ENCODE peak calls at places on chromosomes 13 and 19, in eight cellular contexts. I is body of pancreas, M is ovary, O is tibial nerve, K is right lobe of liver, B is breast epithelium, C is K562, G is Peyer's patch. T is an unnamed sample.

GRCh38 chr13:78589206-78589605 is 14.1 kb downstream of the POU4F1 start:
- DNase-seq in I (no peak), M (no peak), O (no peak), K (peak; percentile 51), B (no peak), C (no peak), G (no peak), T (no peak)

GRCh38 chr19:58326501-58326913 is 287 bp upstream of the ZSCAN22 start:
- DNase-seq in I (no peak), M (no peak), O (no peak), K (no peak), B (no peak), C (no peak), G (no peak), T (no peak)

GRCh38 chr13:87777395-87777794 is 106.2 kb downstream of the SLITRK5 start:
- DNase-seq in I (no peak), M (no peak), O (no peak), K (no peak), B (no peak), C (no peak), G (no peak), T (no peak)

GRCh38 chr19:362154-362553 is 17.6 kb upstream of the MIER2 start:
- DNase-seq in I (no peak), M (peak; percentile 6), O (no peak), K (no peak), B (no peak), C (no peak), G (no peak), T (no peak)

GRCh38 chr13:40895715-40896184 is 106.3 kb downstream of the SLC25A15 start:
- DNase-seq in I (peak; percentile 8), M (no peak), O (no peak), K (no peak), B (no peak), C (no peak), G (no peak), T (no peak)

GRCh38 chr19:46489445-46490272 is 6.0 kb downstream of the PNMA8B start:
- DNase-seq in I (peak; percentile 38), M (peak; percentile 71), O (peak; percentile 33), K (peak; percentile 50), B (no peak), C (peak; percentile 57), G (no peak), T (no peak)

GRCh38 chr13:30340367-30341184 is 33.2 kb upstream of the KATNAL1 start:
- DNase-seq in I (peak; percentile 50), M (peak; percentile 81), O (no peak), K (peak; percentile 64), B (no peak), C (peak; percentile 68), G (no peak), T (peak; percentile 78)

GRCh38 chr19:10043286-10043927 is 30.1 kb downstream of the RDH8 start:
- DNase-seq in I (no peak), M (no peak), O (no peak), K (no peak), B (no peak), C (no peak), G (no peak), T (no peak)

GRCh38 chr19:38317104-38317612 is 1.4 kb upstream of the YIF1B start:
- DNase-seq in I (no peak), M (no peak), O (no peak), K (no peak), B (no peak), C (peak; percentile 91), G (peak; percentile 59), T (no peak)

GRCh38 chr13:58960909-58961308 is 1202.8 kb downstream of the DIAPH3 start:
- DNase-seq in I (no peak), M (no peak), O (no peak), K (no peak), B (no peak), C (no peak), G (no peak), T (no peak)

GRCh38 chr19:57110592-57111328 is 9.0 kb upstream of the USP29 start:
- DNase-seq in I (no peak), M (no peak), O (no peak), K (no peak), B (no peak), C (no peak), G (no peak), T (no peak)

GRCh38 chr19:23254141-23254910 is 4.1 kb upstream of the ZNF724 start:
- DNase-seq in I (no peak), M (no peak), O (no peak), K (no peak), B (no peak), C (no peak), G (no peak), T (no peak)

GRCh38 chr19:40420766-40421467 is 4.9 kb downstream of the SERTAD1 start:
- DNase-seq in I (peak; percentile 97), M (peak; percentile 96), O (peak; percentile 87), K (peak; percentile 96), B (peak; percentile 95), C (peak; percentile 82), G (peak; percentile 83), T (peak; percentile 98)

GRCh38 chr19:5062195-5062594 is 93.3 kb downstream of the KDM4B start:
- DNase-seq in I (no peak), M (no peak), O (no peak), K (no peak), B (no peak), C (no peak), G (no peak), T (no peak)

GRCh38 chr19:5062799-5063198 is 93.9 kb downstream of the KDM4B start:
- DNase-seq in I (no peak), M (no peak), O (no peak), K (no peak), B (no peak), C (no peak), G (no peak), T (no peak)

GRCh38 chr19:5059767-5060166 is 90.9 kb downstream of the KDM4B start:
- DNase-seq in I (no peak), M (no peak), O (no peak), K (no peak), B (no peak), C (no peak), G (no peak), T (no peak)

GRCh38 chr19:5059191-5059579 is 90.3 kb downstream of the KDM4B start:
- DNase-seq in I (no peak), M (no peak), O (no peak), K (no peak), B (no peak), C (no peak), G (no peak), T (no peak)

GRCh38 chr19:5060591-5061339 is 91.9 kb downstream of the KDM4B start:
- DNase-seq in I (no peak), M (no peak), O (no peak), K (peak; percentile 67), B (no peak), C (no peak), G (no peak), T (peak; percentile 55)
- TF ChIP-seq POLR2A in I (no peak), M (no peak), O (no peak), K (no peak), B (no peak), C (no peak), G (no peak), T (no peak)

GRCh38 chr19:33311326-33311682 is 9.0 kb upstream of the CEBPA start:
- DNase-seq in I (peak; percentile 70), M (no peak), O (no peak), K (peak; percentile 76), B (no peak), C (no peak), G (no peak), T (peak; percentile 63)
- TF ChIP-seq CTCF in I (peak; percentile 72), M (no peak), O (no peak), K (peak; percentile 72), B (no peak), C (peak; percentile 67), G (peak; percentile 65), T (no peak)

DNA sequence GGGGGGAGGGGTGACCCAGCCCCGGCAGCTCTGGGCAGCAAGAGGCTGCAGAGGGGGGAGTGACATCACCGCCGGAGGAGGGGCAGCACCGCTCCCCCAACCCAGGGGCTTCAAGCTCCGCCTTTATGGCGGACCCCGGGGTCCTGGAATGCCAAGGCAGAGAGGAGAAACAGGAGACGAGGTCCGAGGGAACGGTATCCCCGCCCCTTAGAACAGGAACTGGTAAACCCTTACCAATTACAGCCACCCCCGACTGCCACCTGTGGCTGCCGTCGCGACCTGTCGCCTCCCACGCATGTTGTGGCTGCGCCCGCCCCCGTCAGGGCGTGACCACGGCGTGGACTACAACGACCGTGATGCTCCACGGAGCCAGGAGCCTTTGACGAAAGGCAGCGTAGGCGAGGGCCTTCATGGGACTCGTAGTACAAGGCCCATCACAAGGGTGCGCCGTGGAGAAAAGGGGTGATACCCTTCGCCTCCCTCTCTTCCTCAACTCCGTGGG is 4.1 kb upstream of the KCNC3 start:
- DNase-seq in I (peak; percentile 95), M (peak; percentile 44), O (peak; percentile 45), K (peak; percentile 94), B (peak; percentile 94), C (peak; percentile 76), G (peak; percentile 92), T (peak; percentile 76)
- TF ChIP-seq POLR2A in I (peak; percentile 59), M (no peak), O (no peak), K (peak; percentile 1), B (peak; percentile 51), C (no peak), G (no peak), T (no peak)

GRCh38 chr19:6499052-6499790 is 2.9 kb downstream of the TUBB4A start:
- DNase-seq in I (no peak), M (no peak), O (no peak), K (no peak), B (no peak), C (peak; percentile 8), G (no peak), T (no peak)

GRCh38 chr19:6500837-6501739 is 1.0 kb downstream of the TUBB4A start:
- DNase-seq in I (no peak), M (no peak), O (no peak), K (no peak), B (no peak), C (no peak), G (no peak), T (no peak)

GRCh38 chr19:6498294-6499036 is 3.6 kb downstream of the TUBB4A start:
- DNase-seq in I (no peak), M (no peak), O (no peak), K (no peak), B (no peak), C (peak; percentile 10), G (no peak), T (no peak)

GRCh38 chr19:6501740-6502648 is at the start of gene TUBB4A:
- DNase-seq in I (peak; percentile 46), M (no peak), O (no peak), K (no peak), B (no peak), C (peak; percentile 86), G (peak; percentile 57), T (no peak)

DNA sequence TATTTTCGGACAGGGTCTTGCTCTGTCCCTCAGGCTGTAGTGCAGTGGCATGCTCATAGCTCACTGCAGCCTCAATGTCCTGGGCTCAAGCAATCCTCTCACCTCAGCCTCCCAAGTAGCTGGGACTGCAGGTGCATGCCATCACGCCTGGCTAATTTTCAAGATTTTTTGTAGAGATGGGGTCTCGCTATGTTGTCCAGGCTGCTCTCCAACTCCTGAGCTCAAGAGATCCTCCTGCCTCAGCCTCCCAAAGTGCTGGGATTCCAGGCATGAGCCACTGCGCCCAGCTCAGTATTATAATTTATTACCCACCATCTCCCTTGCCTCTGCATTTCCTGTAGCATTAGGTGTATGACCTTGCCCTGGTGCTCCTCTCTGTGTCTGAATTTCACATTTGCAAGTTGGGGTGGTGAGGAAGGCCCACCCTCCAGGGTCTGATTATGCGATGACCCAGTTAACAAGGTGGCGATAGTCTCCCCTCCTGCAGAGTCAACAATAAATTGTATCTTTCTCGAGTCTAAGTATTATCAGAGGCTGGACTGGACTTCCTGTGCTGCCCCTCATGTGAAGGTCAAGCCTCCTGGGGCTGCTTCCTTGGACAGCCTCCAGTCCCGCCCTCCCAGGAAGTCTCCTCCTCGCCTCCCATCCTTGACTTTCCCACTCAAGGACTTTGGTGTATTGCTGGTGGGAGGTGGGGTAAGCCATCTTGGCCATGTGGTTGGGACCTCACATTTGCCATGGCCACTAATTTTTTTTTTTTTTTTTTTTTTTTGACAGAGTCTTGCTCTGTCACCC is 1.5 kb upstream of the TUBB4A start:
- DNase-seq in I (no peak), M (no peak), O (no peak), K (no peak), B (no peak), C (peak; percentile 28), G (no peak), T (no peak)
- TF ChIP-seq CTCF in I (no peak), M (no peak), O (no peak), K (no peak), B (no peak), C (no peak), G (no peak), T (no peak)